ENCODE peak calls at places on chromosome 13, in five cellular contexts. One of them, this sample, is unnamed.

GRCh38 chr13:23722726-23723453 is 152.7 kb downstream of the TNFRSF19 start:
- DNase-seq in SK-N-SH: no peak
- DNase-seq in stomach: no peak
- DNase-seq in H9: no peak
- DNase-seq in IMR-90: no peak
- DNase-seq in this sample: no peak

GRCh38 chr13:70894258-70894657 is 786.0 kb upstream of the KLHL1 start:
- DNase-seq in H9: no peak
- DNase-seq in SK-N-SH: no peak
- DNase-seq in IMR-90: no peak
- DNase-seq in stomach: no peak
- DNase-seq in this sample: peak; percentile 22

GRCh38 chr13:45482571-45483173 is 17.9 kb downstream of the COG3 start:
- DNase-seq in H9: no peak
- DNase-seq in SK-N-SH: no peak
- DNase-seq in stomach: no peak
- DNase-seq in IMR-90: peak; percentile 22
- DNase-seq in this sample: no peak

GRCh38 chr13:67554296-67554695 is 324.2 kb upstream of the PCDH9 start:
- DNase-seq in H9: no peak
- DNase-seq in IMR-90: peak; percentile 51
- DNase-seq in stomach: no peak
- DNase-seq in SK-N-SH: no peak
- DNase-seq in this sample: no peak

GRCh38 chr13:71979616-71980015 is 112.6 kb upstream of the DACH1 start:
- DNase-seq in SK-N-SH: no peak
- DNase-seq in IMR-90: no peak
- DNase-seq in H9: peak; percentile 45
- DNase-seq in stomach: no peak
- DNase-seq in this sample: peak; percentile 49

GRCh38 chr13:73058741-73059459 is at the start of gene KLF5:
- DNase-seq in H9: peak; percentile 97
- DNase-seq in stomach: peak; percentile 99
- DNase-seq in IMR-90: peak; percentile 89
- DNase-seq in SK-N-SH: peak; percentile 99
- DNase-seq in this sample: peak; percentile 97

GRCh38 chr13:79722885-79723445 is 242.0 kb downstream of the NDFIP2 start:
- DNase-seq in IMR-90: no peak
- DNase-seq in stomach: no peak
- DNase-seq in H9: no peak
- DNase-seq in SK-N-SH: no peak
- DNase-seq in this sample: no peak

GRCh38 chr13:31369213-31369612 is 169.4 kb downstream of the B3GLCT start:
- DNase-seq in H9: no peak
- DNase-seq in IMR-90: no peak
- DNase-seq in SK-N-SH: no peak
- DNase-seq in stomach: no peak
- DNase-seq in this sample: no peak

GRCh38 chr13:31476753-31477152 is 262.6 kb upstream of the RXFP2 start:
- DNase-seq in H9: no peak
- DNase-seq in SK-N-SH: no peak
- DNase-seq in IMR-90: no peak
- DNase-seq in stomach: no peak
- DNase-seq in this sample: peak; percentile 43

GRCh38 chr13:48858523-48858922 is 117.2 kb upstream of the FNDC3A start:
- DNase-seq in H9: no peak
- DNase-seq in SK-N-SH: peak; percentile 28
- DNase-seq in stomach: no peak
- DNase-seq in IMR-90: no peak
- DNase-seq in this sample: no peak

GRCh38 chr13:36059366-36059765 is 71.8 kb downstream of the DCLK1 start:
- DNase-seq in H9: no peak
- DNase-seq in SK-N-SH: no peak
- DNase-seq in stomach: no peak
- DNase-seq in IMR-90: no peak
- DNase-seq in this sample: no peak

GRCh38 chr13:28449826-28450773 is 44.8 kb downstream of the FLT1 start:
- DNase-seq in IMR-90: no peak
- DNase-seq in H9: no peak
- DNase-seq in SK-N-SH: no peak
- DNase-seq in stomach: no peak
- DNase-seq in this sample: no peak

GRCh38 chr13:74683411-74683810 is 549.2 kb upstream of the KLF12 start:
- DNase-seq in IMR-90: no peak
- DNase-seq in SK-N-SH: no peak
- DNase-seq in stomach: no peak
- DNase-seq in H9: no peak
- DNase-seq in this sample: peak; percentile 17

GRCh38 chr13:101698400-101698799 is 245.9 kb downstream of the ITGBL1 start:
- DNase-seq in stomach: no peak
- DNase-seq in IMR-90: peak; percentile 7
- DNase-seq in H9: no peak
- DNase-seq in SK-N-SH: peak; percentile 23
- DNase-seq in this sample: no peak

GRCh38 chr13:31998131-31998530 is 33.4 kb upstream of the FRY start:
- DNase-seq in SK-N-SH: no peak
- DNase-seq in IMR-90: no peak
- DNase-seq in stomach: peak; percentile 57
- DNase-seq in H9: no peak
- DNase-seq in this sample: peak; percentile 16

GRCh38 chr13:44927953-44928352 is 61.3 kb downstream of the NUFIP1 start:
- DNase-seq in H9: no peak
- DNase-seq in IMR-90: peak; percentile 45
- DNase-seq in stomach: no peak
- DNase-seq in SK-N-SH: no peak
- DNase-seq in this sample: no peak

GRCh38 chr13:79682164-79682563 is 201.2 kb downstream of the NDFIP2 start:
- DNase-seq in H9: no peak
- DNase-seq in SK-N-SH: no peak
- DNase-seq in IMR-90: no peak
- DNase-seq in stomach: no peak
- DNase-seq in this sample: no peak

GRCh38 chr13:42345367-42345766 is 73.4 kb downstream of the AKAP11 start:
- DNase-seq in stomach: no peak
- DNase-seq in IMR-90: no peak
- DNase-seq in H9: no peak
- DNase-seq in SK-N-SH: no peak
- DNase-seq in this sample: no peak

GRCh38 chr13:113742445-113743120 is 16.4 kb upstream of the TMEM255B start:
- DNase-seq in SK-N-SH: no peak
- DNase-seq in H9: no peak
- DNase-seq in IMR-90: no peak
- DNase-seq in stomach: no peak
- DNase-seq in this sample: no peak

GRCh38 chr13:48491423-48492122 is 41.3 kb downstream of the RCBTB2 start:
- DNase-seq in stomach: no peak
- DNase-seq in SK-N-SH: no peak
- DNase-seq in IMR-90: peak; percentile 22
- DNase-seq in H9: no peak
- DNase-seq in this sample: no peak

GRCh38 chr13:50133277-50133953 is 118.2 kb downstream of the KCNRG start:
- DNase-seq in H9: peak; percentile 58
- DNase-seq in stomach: no peak
- DNase-seq in SK-N-SH: no peak
- DNase-seq in IMR-90: no peak
- DNase-seq in this sample: peak; percentile 69

GRCh38 chr13:95707035-95707434 is 30.1 kb downstream of the DNAJC3 start:
- DNase-seq in SK-N-SH: no peak
- DNase-seq in H9: no peak
- DNase-seq in stomach: no peak
- DNase-seq in IMR-90: no peak
- DNase-seq in this sample: no peak

GRCh38 chr13:85910962-85911361 is 111.7 kb upstream of the SLITRK6 start:
- DNase-seq in stomach: no peak
- DNase-seq in H9: no peak
- DNase-seq in IMR-90: no peak
- DNase-seq in SK-N-SH: no peak
- DNase-seq in this sample: no peak

GRCh38 chr13:40692946-40693345 is 26.5 kb upstream of the FOXO1 start:
- DNase-seq in stomach: no peak
- DNase-seq in H9: no peak
- DNase-seq in SK-N-SH: no peak
- DNase-seq in IMR-90: no peak
- DNase-seq in this sample: no peak

GRCh38 chr13:113023217-113023597 is 54.2 kb downstream of the MCF2L start:
- DNase-seq in IMR-90: no peak
- DNase-seq in SK-N-SH: no peak
- DNase-seq in stomach: no peak
- DNase-seq in H9: no peak
- DNase-seq in this sample: peak; percentile 28

GRCh38 chr13:61727714-61728275 is 312.1 kb upstream of the PCDH20 start:
- DNase-seq in stomach: no peak
- DNase-seq in H9: no peak
- DNase-seq in IMR-90: no peak
- DNase-seq in SK-N-SH: no peak
- DNase-seq in this sample: no peak

GRCh38 chr13:24161980-24162517 is 1.5 kb downstream of the SPATA13 start:
- DNase-seq in stomach: peak; percentile 80
- DNase-seq in H9: no peak
- DNase-seq in IMR-90: no peak
- DNase-seq in SK-N-SH: no peak
- DNase-seq in this sample: no peak

DNA sequence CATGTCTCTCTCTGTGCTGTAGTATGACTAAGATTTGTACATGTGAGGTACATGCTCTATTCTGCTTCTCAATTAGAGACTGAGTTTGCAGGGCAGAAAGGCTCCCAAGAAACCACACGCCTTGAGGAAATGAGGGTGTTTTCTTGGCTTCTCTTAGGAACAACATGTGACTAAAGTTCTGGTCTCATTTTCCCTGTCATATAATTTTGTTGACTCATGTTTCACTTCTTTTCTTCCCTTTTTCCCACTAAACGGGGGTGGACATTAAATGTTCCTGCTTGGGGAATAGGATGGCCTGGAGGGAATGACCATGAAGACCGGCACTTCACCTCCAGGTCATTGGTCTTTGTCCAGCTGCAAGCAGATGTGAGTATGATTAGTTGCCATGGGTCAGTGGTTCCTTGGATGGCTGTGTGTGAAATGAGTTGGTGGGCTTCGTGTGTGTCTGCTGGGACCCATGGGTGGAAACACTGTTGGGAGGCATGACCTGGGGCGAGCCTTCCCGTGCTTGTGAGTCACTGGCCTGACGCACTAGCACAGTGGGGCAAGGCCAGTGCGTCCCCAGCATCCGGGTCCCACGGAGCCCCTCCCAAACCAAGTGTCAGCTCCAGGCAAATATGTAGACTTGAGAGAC is 56.6 kb downstream of the COL4A1 start:
- DNase-seq in IMR-90: peak; percentile 77
- DNase-seq in stomach: no peak
- DNase-seq in SK-N-SH: no peak
- DNase-seq in H9: no peak
- DNase-seq in this sample: no peak
- H3K4me1 ChIP-seq in IMR-90: peaks cover 41% of the 10 kb centered on the region
- H3K4me1 ChIP-seq in stomach: peaks cover 46% of the 10 kb centered on the region
- H3K4me1 ChIP-seq in SK-N-SH: peaks cover 34% of the 10 kb centered on the region
- H3K4me1 ChIP-seq in H9: peaks cover 2% of the 10 kb centered on the region
- H3K4me1 ChIP-seq in this sample: peaks cover 19% of the 10 kb centered on the region

GRCh38 chr13:99352351-99353271 is 45.4 kb upstream of the GPR183 start:
- DNase-seq in IMR-90: no peak
- DNase-seq in H9: no peak
- DNase-seq in stomach: no peak
- DNase-seq in SK-N-SH: no peak
- DNase-seq in this sample: no peak

GRCh38 chr13:99355267-99356215 is 48.3 kb upstream of the GPR183 start:
- DNase-seq in H9: no peak
- DNase-seq in stomach: no peak
- DNase-seq in IMR-90: no peak
- DNase-seq in SK-N-SH: no peak
- DNase-seq in this sample: no peak

GRCh38 chr13:99351772-99352171 is 44.6 kb upstream of the GPR183 start:
- DNase-seq in IMR-90: no peak
- DNase-seq in SK-N-SH: no peak
- DNase-seq in H9: no peak
- DNase-seq in stomach: no peak
- DNase-seq in this sample: no peak

GRCh38 chr13:99354371-99354951 is 47.3 kb upstream of the GPR183 start:
- DNase-seq in stomach: no peak
- DNase-seq in H9: no peak
- DNase-seq in SK-N-SH: no peak
- DNase-seq in IMR-90: no peak
- DNase-seq in this sample: no peak

DNA sequence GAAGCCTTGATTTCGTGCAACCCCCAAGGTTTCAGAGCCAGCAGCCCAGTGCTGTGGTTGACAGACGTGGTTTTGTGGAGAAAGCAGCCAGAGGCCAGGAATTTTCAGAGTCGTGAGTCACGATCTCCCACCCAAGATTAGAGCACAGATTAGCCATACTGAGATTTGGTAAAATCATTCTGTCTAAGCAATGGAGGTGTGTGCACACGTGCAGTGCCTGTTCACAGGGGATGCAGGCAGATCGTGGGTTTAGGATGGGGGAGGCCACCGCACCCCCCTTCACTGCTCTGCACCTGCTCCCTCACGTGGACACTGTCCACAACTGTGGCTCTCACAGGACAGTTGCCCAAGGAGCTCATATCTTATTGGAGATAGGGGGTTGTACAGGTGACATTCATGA is 46.6 kb upstream of the GPR183 start:
- DNase-seq in IMR-90: peak; percentile 46
- DNase-seq in stomach: no peak
- DNase-seq in H9: no peak
- DNase-seq in SK-N-SH: no peak
- DNase-seq in this sample: no peak
- H3K4me1 ChIP-seq in IMR-90: peaks cover 16% of the 10 kb centered on the region
- H3K4me1 ChIP-seq in stomach: peaks cover 36% of the 10 kb centered on the region
- H3K4me1 ChIP-seq in H9: no peaks in the 10 kb centered on the region
- H3K4me1 ChIP-seq in SK-N-SH: peaks cover 14% of the 10 kb centered on the region
- H3K4me1 ChIP-seq in this sample: no peaks in the 10 kb centered on the region

GRCh38 chr13:98232456-98232855 is 55.4 kb upstream of the RNF113B start:
- DNase-seq in H9: no peak
- DNase-seq in IMR-90: peak; percentile 76
- DNase-seq in SK-N-SH: no peak
- DNase-seq in stomach: no peak
- DNase-seq in this sample: no peak
- H3K4me1 ChIP-seq in H9: no peaks in the 10 kb centered on the region
- H3K4me1 ChIP-seq in IMR-90: peaks cover 15% of the 10 kb centered on the region
- H3K4me1 ChIP-seq in SK-N-SH: peaks cover 3% of the 10 kb centered on the region
- H3K4me1 ChIP-seq in stomach: peaks cover 18% of the 10 kb centered on the region
- H3K4me1 ChIP-seq in this sample: no peaks in the 10 kb centered on the region

GRCh38 chr13:99046851-99047250 is 69.0 kb upstream of the DOCK9 start:
- DNase-seq in stomach: no peak
- DNase-seq in H9: no peak
- DNase-seq in SK-N-SH: no peak
- DNase-seq in IMR-90: no peak
- DNase-seq in this sample: no peak

GRCh38 chr13:99043700-99044300 is 65.9 kb upstream of the DOCK9 start:
- DNase-seq in SK-N-SH: no peak
- DNase-seq in stomach: no peak
- DNase-seq in IMR-90: no peak
- DNase-seq in H9: no peak
- DNase-seq in this sample: no peak

GRCh38 chr13:99045396-99045795 is 67.5 kb upstream of the DOCK9 start:
- DNase-seq in IMR-90: peak; percentile 58
- DNase-seq in SK-N-SH: no peak
- DNase-seq in H9: no peak
- DNase-seq in stomach: no peak
- DNase-seq in this sample: no peak

GRCh38 chr13:99042851-99043250 is 65.0 kb upstream of the DOCK9 start:
- DNase-seq in SK-N-SH: no peak
- DNase-seq in IMR-90: no peak
- DNase-seq in H9: no peak
- DNase-seq in stomach: no peak
- DNase-seq in this sample: no peak

GRCh38 chr13:99044764-99045163 is 66.9 kb upstream of the DOCK9 start:
- DNase-seq in IMR-90: no peak
- DNase-seq in stomach: no peak
- DNase-seq in H9: no peak
- DNase-seq in SK-N-SH: no peak
- DNase-seq in this sample: no peak
- H3K4me1 ChIP-seq in IMR-90: peaks cover 16% of the 10 kb centered on the region
- H3K4me1 ChIP-seq in stomach: peaks cover 60% of the 10 kb centered on the region
- H3K4me1 ChIP-seq in H9: no peaks in the 10 kb centered on the region
- H3K4me1 ChIP-seq in SK-N-SH: peaks cover 11% of the 10 kb centered on the region
- H3K4me1 ChIP-seq in this sample: no peaks in the 10 kb centered on the region

This sample was measured in GM23338.